ENCODE peak calls at places on chromosomes 11 and 22, in five cellular contexts. T is HCT116, U is upper lobe of left lung, O is heart right ventricle, F is GM23338. L is an unnamed sample. For H3K27me3, the result is how much of the 10 kb centered on the place peaks cover.

GRCh38 chr11:11478021-11478420 is 125.0 kb upstream of the CSNK2A3 start:
- ATAC-seq in O (no peak), U (no peak), T (no peak), F (no peak), L (no peak)

GRCh38 chr11:77353131-77353530 is 51.6 kb upstream of the GDPD4 start:
- ATAC-seq in F (no peak), T (no peak), O (peak), U (no peak), L (no peak)

GRCh38 chr11:114095899-114096298 is 36.4 kb downstream of the ZBTB16 start:
- ATAC-seq in T (no peak), O (no peak), F (no peak), U (no peak), L (no peak)

GRCh38 chr22:35648066-35649025 is at the start of gene APOL6:
- ATAC-seq in U (peak), F (peak), O (peak), T (no peak), L (peak)

GRCh38 chr11:45322111-45322705 is 36.1 kb upstream of the SYT13 start:
- ATAC-seq in U (no peak), F (no peak), O (no peak), T (no peak), L (no peak)

GRCh38 chr22:47225931-47226633 is 463.6 kb downstream of the TBC1D22A start:
- ATAC-seq in T (no peak), U (no peak), O (no peak), F (no peak), L (no peak)

GRCh38 chr22:17086301-17086700 is 1.5 kb downstream of the IL17RA start:
- ATAC-seq in F (no peak), O (no peak), U (no peak), T (no peak), L (no peak)

GRCh38 chr11:117220999-117221774 is 10.7 kb downstream of the PCSK7 start:
- ATAC-seq in F (no peak), T (peak), O (peak), U (no peak), L (peak)

GRCh38 chr11:65262775-65263174 is 1.0 kb downstream of the POLA2 start:
- ATAC-seq in T (no peak), O (no peak), U (no peak), F (no peak), L (no peak)

DNA sequence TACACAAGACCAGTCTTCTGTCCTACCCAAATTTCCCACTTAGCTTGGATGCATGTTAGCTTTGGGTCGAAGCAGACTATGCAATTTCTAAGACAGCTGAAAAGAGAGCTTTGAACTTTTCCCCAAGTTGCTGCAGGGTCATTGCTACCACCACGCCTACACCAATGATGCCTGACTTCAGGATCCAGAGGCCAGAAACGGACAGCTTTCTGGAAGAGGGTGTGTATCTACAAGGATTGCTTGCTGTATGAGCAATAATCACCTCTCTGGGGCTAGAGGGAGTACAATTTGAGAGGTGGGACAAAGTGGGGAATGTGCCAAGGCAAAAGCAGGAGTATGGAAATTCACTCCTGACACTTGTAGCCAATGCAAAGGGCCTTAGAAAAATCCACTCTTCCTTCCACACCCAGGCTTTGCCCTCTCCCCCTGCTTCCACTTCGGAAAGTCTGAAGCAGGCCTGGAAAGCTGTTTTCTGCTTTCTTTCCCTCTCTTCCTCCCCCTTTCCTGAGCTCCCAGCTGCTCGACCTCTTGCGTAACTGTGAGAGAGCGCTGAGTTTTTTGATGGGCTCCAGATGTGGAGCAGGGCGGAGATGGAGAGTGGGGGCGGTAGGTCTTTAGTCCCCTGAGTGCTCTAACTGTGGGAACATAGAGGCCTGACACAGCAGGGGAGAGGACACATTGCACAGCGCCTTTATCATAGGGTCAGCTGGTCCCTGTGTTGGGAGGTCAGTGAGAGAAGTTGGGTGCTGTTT is 2.1 kb upstream of the PHLDB1 start:
- ATAC-seq in F (peak), T (no peak), U (no peak), O (peak), L (peak)
- H3K4me3 ChIP-seq in F (peak), T (no peak), U (no peak), O (peak), L (no peak)

DNA sequence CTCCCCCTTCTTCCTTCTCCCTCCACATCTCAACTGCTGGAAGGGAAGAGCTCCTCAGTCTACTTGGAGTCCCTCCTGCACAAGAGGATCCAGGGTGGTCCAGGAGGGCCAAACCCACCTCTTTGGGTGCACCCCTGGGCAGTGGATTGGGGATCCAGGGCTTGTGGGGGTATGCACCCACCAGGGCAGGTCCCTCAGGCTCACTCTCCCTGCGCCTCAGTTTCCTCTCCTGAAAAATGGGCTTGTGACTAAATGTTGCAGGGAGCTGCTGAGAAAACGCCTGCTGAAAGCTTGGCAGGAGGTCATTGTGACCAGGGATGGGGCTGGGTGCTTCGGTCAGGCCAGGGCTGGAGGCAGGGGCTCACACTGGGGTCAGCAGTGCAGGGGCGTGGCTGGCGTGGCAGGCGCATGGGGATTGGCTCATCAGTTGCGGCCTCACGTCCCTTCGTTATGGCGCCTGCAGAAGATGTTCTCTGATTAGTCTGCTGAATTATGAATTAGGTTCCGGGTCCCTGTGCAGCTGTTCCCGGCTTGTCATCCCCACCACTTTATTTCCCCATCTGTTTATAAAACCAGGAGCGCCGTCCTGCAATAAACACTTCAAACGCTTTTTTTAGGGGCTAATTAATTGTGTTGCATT is 25.7 kb upstream of the CCDC188 start:
- ATAC-seq in F (no peak), T (no peak), O (no peak), U (no peak), L (no peak)
- H3K27me3 ChIP-seq in F (under half), T (under half), O (under half), U (under half), L (under half)

GRCh38 chr11:126060651-126061220 is 1.9 kb downstream of the CDON start:
- ATAC-seq in O (no peak), U (no peak), F (no peak), T (no peak), L (no peak)
- H3K4me3 ChIP-seq in O (no peak), U (no peak), F (no peak), T (no peak), L (peak)

DNA sequence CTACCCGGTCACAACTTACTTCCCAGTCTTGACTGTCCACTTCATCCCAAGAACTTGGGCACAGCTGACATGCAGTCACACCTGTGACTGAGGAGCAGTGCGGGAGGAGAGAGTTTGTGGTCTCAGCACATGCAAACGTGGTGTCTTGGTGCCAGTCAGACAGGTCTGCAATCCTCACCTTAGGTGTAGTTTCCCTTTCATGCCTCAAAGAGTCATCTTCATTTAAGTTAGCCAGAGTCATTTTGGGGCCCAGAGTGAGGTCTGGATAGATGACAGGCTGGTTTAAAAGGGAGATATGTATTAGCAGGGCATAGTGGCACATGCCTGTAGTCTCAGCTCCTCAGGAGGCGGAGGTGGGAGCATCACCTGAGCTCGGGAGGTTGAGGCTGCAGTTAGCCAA is 108.5 kb upstream of the SORL1-AS1 start:
- ATAC-seq in U (no peak), O (no peak), T (no peak), F (no peak), L (no peak)
- H3K27me3 ChIP-seq in U (under half), O (under half), T (under half), F (under half), L (under half)